ENCODE peak calls at places on chromosome 22, in four cellular contexts. E is GM12891, W is K562, B is GM12878. K is an unnamed sample.

GRCh38 chr22:46673677-46674236 is 53.6 kb downstream of the GRAMD4 start:
- DNase-seq in E (no peak), W (no peak), B (no peak), K (no peak)

GRCh38 chr22:46798366-46799057 is 36.1 kb downstream of the TBC1D22A start:
- DNase-seq in E (peak), W (peak), B (no peak), K (peak)

GRCh38 chr22:21034989-21035388 is 2.6 kb upstream of the SLC7A4 start:
- DNase-seq in E (no peak), W (no peak), B (no peak), K (no peak)

GRCh38 chr22:42688241-42688913 is 32.3 kb downstream of the A4GALT start:
- DNase-seq in E (no peak), W (peak), B (no peak), K (no peak)

GRCh38 chr22:50115693-50116092 is 25.9 kb downstream of the MOV10L1 start:
- DNase-seq in E (no peak), W (no peak), B (no peak), K (no peak)

GRCh38 chr22:49351761-49352221 is 475.9 kb downstream of the BRD1 start:
- DNase-seq in E (no peak), W (no peak), B (no peak), K (no peak)

GRCh38 chr22:35231585-35232084 is 25.7 kb upstream of the HMGXB4 start:
- DNase-seq in E (peak), W (peak), B (peak), K (peak)

GRCh38 chr22:43994416-43994815 is 29.7 kb upstream of the PARVB start:
- DNase-seq in E (no peak), W (no peak), B (no peak), K (no peak)

GRCh38 chr22:17198188-17199130 is 20.8 kb downstream of the ADA2 start:
- DNase-seq in E (no peak), W (peak), B (no peak), K (no peak)

GRCh38 chr22:19143967-19144400 is 467 bp downstream of the ESS2 start:
- DNase-seq in E (no peak), W (peak), B (no peak), K (peak)

GRCh38 chr22:28703436-28703835 is 23.8 kb upstream of the TTC28 start:
- DNase-seq in E (no peak), W (no peak), B (no peak), K (no peak)

GRCh38 chr22:35838849-35839646 is 121.4 kb downstream of the APOL5 start:
- DNase-seq in E (no peak), W (no peak), B (no peak), K (no peak)

GRCh38 chr22:32473388-32473952 is 1.1 kb upstream of the FBXO7 start:
- DNase-seq in E (peak), W (peak), B (peak), K (peak)

GRCh38 chr22:45271667-45272188 is 13.0 kb upstream of the UPK3A start:
- DNase-seq in E (no peak), W (no peak), B (no peak), K (no peak)

GRCh38 chr22:19759459-19759993 is 1.1 kb upstream of the TBX1 start:
- DNase-seq in E (no peak), W (no peak), B (no peak), K (no peak)

GRCh38 chr22:46287873-46288751 is 8.6 kb upstream of the GTSE1 start:
- DNase-seq in E (peak), W (no peak), B (peak), K (peak)

GRCh38 chr22:19770349-19771220 is 10.0 kb downstream of the TBX1 start:
- DNase-seq in E (no peak), W (no peak), B (no peak), K (no peak)

GRCh38 chr22:25546751-25547150 is 17.7 kb upstream of the GRK3 start:
- DNase-seq in E (no peak), W (no peak), B (no peak), K (no peak)

GRCh38 chr22:19970479-19971275 is 29.1 kb upstream of the TXNRD2 start:
- DNase-seq in E (peak), W (peak), B (no peak), K (peak)

GRCh38 chr22:49300241-49300640 is 527.4 kb downstream of the BRD1 start:
- DNase-seq in E (no peak), W (no peak), B (no peak), K (no peak)

GRCh38 chr22:43878079-43878795 is 13.6 kb downstream of the PNPLA5 start:
- DNase-seq in E (no peak), W (no peak), B (no peak), K (no peak)

GRCh38 chr22:17562906-17563870 is at the start of gene SLC25A18:
- DNase-seq in E (no peak), W (peak), B (no peak), K (no peak)

GRCh38 chr22:48842976-48843375 is 984.7 kb downstream of the BRD1 start:
- DNase-seq in E (no peak), W (no peak), B (no peak), K (no peak)

GRCh38 chr22:45131749-45132148 is 32.0 kb upstream of the NUP50 start:
- DNase-seq in E (no peak), W (no peak), B (no peak), K (peak)

GRCh38 chr22:49502126-49502826 is 325.4 kb downstream of the BRD1 start:
- DNase-seq in E (no peak), W (no peak), B (no peak), K (no peak)

GRCh38 chr22:31945478-31945815 is 1.1 kb downstream of the YWHAH start:
- DNase-seq in E (no peak), W (no peak), B (no peak), K (no peak)

GRCh38 chr22:18065256-18065655 is 12.5 kb upstream of the PEX26 start:
- DNase-seq in E (no peak), W (no peak), B (no peak), K (no peak)

GRCh38 chr22:25749420-25750169 is 7.6 kb downstream of the MYO18B start:
- DNase-seq in E (no peak), W (no peak), B (peak), K (no peak)

GRCh38 chr22:19817561-19818263 is 37.0 kb downstream of the GNB1L start:
- DNase-seq in E (peak), W (no peak), B (no peak), K (no peak)

GRCh38 chr22:41598081-41598480 is 8.4 kb upstream of the PMM1 start:
- DNase-seq in E (no peak), W (no peak), B (no peak), K (no peak)

GRCh38 chr22:36452473-36453265 is 28.8 kb downstream of the TXN2 start:
- DNase-seq in E (no peak), W (no peak), B (no peak), K (no peak)

GRCh38 chr22:39308614-39309363 is 10.6 kb downstream of the RPL3 start:
- DNase-seq in E (no peak), W (no peak), B (no peak), K (peak)
- TF ChIP-seq SPI1 in E (no peak), W (no peak), B (no peak), K (no peak)

GRCh38 chr22:38033522-38034277 is 23.5 kb upstream of the PICK1 start:
- DNase-seq in E (no peak), W (peak), B (no peak), K (no peak)
- TF ChIP-seq SPI1 in E (no peak), W (no peak), B (no peak), K (no peak)

DNA sequence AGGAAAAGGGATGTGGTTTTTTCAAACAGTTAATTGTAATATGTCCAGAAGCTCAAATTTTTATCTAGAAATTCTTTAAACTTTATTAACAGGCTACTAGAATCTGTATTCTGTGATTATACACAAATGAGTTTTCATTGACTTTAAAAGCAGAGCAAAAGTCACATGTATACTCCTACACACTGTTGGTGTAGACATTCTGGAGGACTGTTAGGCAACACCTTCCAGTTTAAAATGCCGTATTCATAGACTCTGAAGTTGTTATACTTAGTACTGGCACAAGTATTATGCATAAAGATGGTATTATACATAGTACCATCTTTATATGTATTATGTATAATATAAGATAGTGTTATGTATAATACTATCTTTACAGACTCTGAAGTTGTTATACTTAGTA is 64.9 kb downstream of the SPECC1L start:
- DNase-seq in E (no peak), W (no peak), B (no peak), K (no peak)
- TF ChIP-seq SPI1 in E (no peak), W (no peak), B (no peak), K (no peak)

GRCh38 chr22:34135749-34136148 is 215.5 kb upstream of the LARGE1 start:
- DNase-seq in E (no peak), W (no peak), B (no peak), K (no peak)
- TF ChIP-seq SPI1 in E (no peak), W (no peak), B (no peak), K (no peak)

GRCh38 chr22:40388231-40388630 is 17.8 kb downstream of the SGSM3 start:
- DNase-seq in E (no peak), W (no peak), B (no peak), K (no peak)

GRCh38 chr22:40391417-40391816 is 21.0 kb downstream of the SGSM3 start:
- DNase-seq in E (no peak), W (no peak), B (no peak), K (no peak)

GRCh38 chr22:40385041-40385782 is 14.8 kb downstream of the SGSM3 start:
- DNase-seq in E (no peak), W (no peak), B (no peak), K (no peak)

GRCh38 chr22:40383905-40384304 is 13.5 kb downstream of the SGSM3 start:
- DNase-seq in E (no peak), W (no peak), B (no peak), K (no peak)

GRCh38 chr22:40387758-40388157 is 17.4 kb downstream of the SGSM3 start:
- DNase-seq in E (no peak), W (no peak), B (no peak), K (no peak)
- TF ChIP-seq SPI1 in E (no peak), W (no peak), B (no peak), K (no peak)

K was measured in HL-60.